ENCODE peak calls at places on chromosomes 4 and X, in nine cellular contexts. One of them, this sample, is unnamed.

GRCh38 chrX:124388562-124388961 is 42.2 kb downstream of the SH2D1A start:
- DNase-seq in tibial artery: peak
- DNase-seq in retinal pigment epithelial cell: peak
- DNase-seq in neuronal stem cell: peak
- DNase-seq in OCI-LY7: peak
- DNase-seq in cardiac muscle cell: peak
- DNase-seq in fibroblast of the aortic adventitia: peak
- DNase-seq in GM12865: peak
- DNase-seq in cardiac fibroblast: peak
- DNase-seq in this sample: peak

GRCh38 chrX:140933056-140933455 is 69.3 kb upstream of the SPANXB1 start:
- DNase-seq in tibial artery: no peak
- DNase-seq in retinal pigment epithelial cell: no peak
- DNase-seq in neuronal stem cell: no peak
- DNase-seq in fibroblast of the aortic adventitia: no peak
- DNase-seq in cardiac muscle cell: no peak
- DNase-seq in GM12865: no peak
- DNase-seq in OCI-LY7: no peak
- DNase-seq in cardiac fibroblast: no peak
- DNase-seq in this sample: no peak

GRCh38 chrX:153881281-153881680 is 4.7 kb downstream of the L1CAM start:
- DNase-seq in neuronal stem cell: no peak
- DNase-seq in fibroblast of the aortic adventitia: no peak
- DNase-seq in tibial artery: no peak
- DNase-seq in OCI-LY7: no peak
- DNase-seq in cardiac muscle cell: no peak
- DNase-seq in cardiac fibroblast: no peak
- DNase-seq in retinal pigment epithelial cell: no peak
- DNase-seq in GM12865: no peak
- DNase-seq in this sample: peak

GRCh38 chr4:26857278-26858034 is 3.2 kb upstream of the STIM2 start:
- DNase-seq in GM12865: peak
- DNase-seq in retinal pigment epithelial cell: no peak
- DNase-seq in cardiac muscle cell: peak
- DNase-seq in fibroblast of the aortic adventitia: peak
- DNase-seq in cardiac fibroblast: peak
- DNase-seq in tibial artery: peak
- DNase-seq in neuronal stem cell: peak
- DNase-seq in OCI-LY7: peak
- DNase-seq in this sample: peak

GRCh38 chr4:1200425-1201035 is 28.1 kb upstream of the SPON2 start:
- DNase-seq in cardiac muscle cell: peak
- DNase-seq in retinal pigment epithelial cell: no peak
- DNase-seq in neuronal stem cell: no peak
- DNase-seq in OCI-LY7: no peak
- DNase-seq in GM12865: peak
- DNase-seq in fibroblast of the aortic adventitia: peak
- DNase-seq in cardiac fibroblast: peak
- DNase-seq in tibial artery: peak
- DNase-seq in this sample: peak

GRCh38 chrX:24148535-24149345 is 789 bp upstream of the ZFX start:
- DNase-seq in fibroblast of the aortic adventitia: peak
- DNase-seq in cardiac muscle cell: peak
- DNase-seq in GM12865: no peak
- DNase-seq in tibial artery: no peak
- DNase-seq in retinal pigment epithelial cell: no peak
- DNase-seq in cardiac fibroblast: peak
- DNase-seq in neuronal stem cell: peak
- DNase-seq in OCI-LY7: peak
- DNase-seq in this sample: no peak

GRCh38 chrX:12984629-12985303 is 9.9 kb downstream of the TMSB4X start:
- DNase-seq in fibroblast of the aortic adventitia: peak
- DNase-seq in GM12865: peak
- DNase-seq in cardiac fibroblast: peak
- DNase-seq in tibial artery: no peak
- DNase-seq in cardiac muscle cell: peak
- DNase-seq in retinal pigment epithelial cell: no peak
- DNase-seq in OCI-LY7: no peak
- DNase-seq in neuronal stem cell: no peak
- DNase-seq in this sample: no peak

GRCh38 chrX:39011454-39012204 is 210.4 kb downstream of the MID1IP1 start:
- DNase-seq in cardiac muscle cell: no peak
- DNase-seq in neuronal stem cell: no peak
- DNase-seq in tibial artery: peak
- DNase-seq in cardiac fibroblast: peak
- DNase-seq in fibroblast of the aortic adventitia: peak
- DNase-seq in GM12865: no peak
- DNase-seq in retinal pigment epithelial cell: no peak
- DNase-seq in OCI-LY7: no peak
- DNase-seq in this sample: no peak

GRCh38 chrX:106177106-106177981 is 9.2 kb downstream of the PWWP3B start:
- DNase-seq in fibroblast of the aortic adventitia: no peak
- DNase-seq in tibial artery: no peak
- DNase-seq in retinal pigment epithelial cell: peak
- DNase-seq in GM12865: no peak
- DNase-seq in neuronal stem cell: peak
- DNase-seq in cardiac fibroblast: peak
- DNase-seq in OCI-LY7: no peak
- DNase-seq in cardiac muscle cell: peak
- DNase-seq in this sample: peak

GRCh38 chrX:124348152-124348551 is 1.8 kb downstream of the SH2D1A start:
- DNase-seq in cardiac muscle cell: no peak
- DNase-seq in OCI-LY7: no peak
- DNase-seq in tibial artery: no peak
- DNase-seq in fibroblast of the aortic adventitia: no peak
- DNase-seq in neuronal stem cell: no peak
- DNase-seq in cardiac fibroblast: no peak
- DNase-seq in GM12865: no peak
- DNase-seq in retinal pigment epithelial cell: no peak
- DNase-seq in this sample: no peak

GRCh38 chr4:168095776-168096443 is 3.6 kb downstream of the ANXA10 start:
- DNase-seq in fibroblast of the aortic adventitia: peak
- DNase-seq in cardiac fibroblast: peak
- DNase-seq in GM12865: no peak
- DNase-seq in tibial artery: no peak
- DNase-seq in cardiac muscle cell: peak
- DNase-seq in retinal pigment epithelial cell: no peak
- DNase-seq in OCI-LY7: no peak
- DNase-seq in neuronal stem cell: no peak
- DNase-seq in this sample: no peak

GRCh38 chrX:3244955-3245354 is 101.5 kb downstream of the MXRA5 start:
- DNase-seq in OCI-LY7: no peak
- DNase-seq in neuronal stem cell: no peak
- DNase-seq in fibroblast of the aortic adventitia: peak
- DNase-seq in GM12865: no peak
- DNase-seq in retinal pigment epithelial cell: no peak
- DNase-seq in cardiac muscle cell: no peak
- DNase-seq in tibial artery: no peak
- DNase-seq in cardiac fibroblast: peak
- DNase-seq in this sample: no peak

DNA sequence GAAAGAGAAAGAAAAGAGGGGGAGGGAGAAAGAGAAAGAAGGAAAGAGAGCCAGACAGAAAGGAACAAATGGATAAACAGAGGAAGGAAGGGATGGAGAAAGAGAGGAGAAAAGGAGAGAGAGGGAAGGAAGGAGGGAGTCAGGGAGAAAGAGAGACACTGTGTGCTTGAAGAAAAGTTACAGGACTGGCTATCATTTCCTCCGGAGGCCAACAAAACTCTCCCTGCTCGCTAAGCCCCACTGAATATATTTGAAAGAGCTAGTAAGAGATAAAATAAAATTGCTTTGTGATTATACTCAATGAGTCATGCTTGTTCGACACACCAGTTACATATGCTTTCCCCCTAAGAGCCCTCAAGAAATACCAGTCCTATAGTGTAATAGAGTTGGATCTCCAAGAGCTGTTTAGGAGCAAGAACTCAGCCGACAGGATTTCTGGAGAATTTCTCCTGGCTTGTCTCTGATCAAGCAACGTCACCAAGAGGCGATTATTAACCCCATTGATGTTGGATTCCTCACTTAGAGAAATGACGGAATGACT is 102.2 kb downstream of the MXRA5 start:
- DNase-seq in retinal pigment epithelial cell: peak
- DNase-seq in neuronal stem cell: no peak
- DNase-seq in cardiac muscle cell: peak
- DNase-seq in fibroblast of the aortic adventitia: peak
- DNase-seq in tibial artery: no peak
- DNase-seq in GM12865: no peak
- DNase-seq in OCI-LY7: no peak
- DNase-seq in cardiac fibroblast: peak
- DNase-seq in this sample: no peak
- H3K4me3 ChIP-seq in retinal pigment epithelial cell: no peak
- H3K4me3 ChIP-seq in neuronal stem cell: no peak
- H3K4me3 ChIP-seq in cardiac muscle cell: no peak
- H3K4me3 ChIP-seq in fibroblast of the aortic adventitia: peak
- H3K4me3 ChIP-seq in tibial artery: no peak
- H3K4me3 ChIP-seq in GM12865: no peak
- H3K4me3 ChIP-seq in OCI-LY7: no peak
- H3K4me3 ChIP-seq in cardiac fibroblast: no peak
- H3K4me3 ChIP-seq in this sample: no peak

DNA sequence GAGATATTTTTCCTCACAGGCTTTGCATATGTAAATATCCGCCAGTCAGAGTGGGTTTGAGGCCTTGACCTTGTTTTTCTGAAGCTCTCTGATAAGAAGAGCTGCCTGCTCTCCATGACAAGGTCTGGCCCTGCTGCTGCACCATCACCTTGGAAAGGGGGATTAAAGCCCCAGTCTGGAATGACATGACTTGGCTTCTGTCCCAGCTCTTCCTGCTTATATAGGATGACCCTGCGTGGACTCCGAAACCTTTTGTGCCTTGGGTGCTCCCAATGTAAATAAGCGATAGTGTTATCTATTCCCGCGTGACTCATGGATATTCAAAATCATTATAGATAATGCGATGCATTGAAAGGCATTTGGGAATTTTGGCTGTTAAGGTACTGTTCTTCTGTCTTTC is 139.3 kb downstream of the BMPR1B start:
- DNase-seq in OCI-LY7: no peak
- DNase-seq in cardiac muscle cell: peak
- DNase-seq in cardiac fibroblast: no peak
- DNase-seq in retinal pigment epithelial cell: no peak
- DNase-seq in neuronal stem cell: no peak
- DNase-seq in GM12865: no peak
- DNase-seq in tibial artery: no peak
- DNase-seq in fibroblast of the aortic adventitia: no peak
- DNase-seq in this sample: no peak
- H3K4me3 ChIP-seq in OCI-LY7: no peak
- H3K4me3 ChIP-seq in cardiac muscle cell: no peak
- H3K4me3 ChIP-seq in cardiac fibroblast: no peak
- H3K4me3 ChIP-seq in retinal pigment epithelial cell: no peak
- H3K4me3 ChIP-seq in neuronal stem cell: no peak
- H3K4me3 ChIP-seq in GM12865: no peak
- H3K4me3 ChIP-seq in tibial artery: no peak
- H3K4me3 ChIP-seq in fibroblast of the aortic adventitia: no peak
- H3K4me3 ChIP-seq in this sample: no peak

GRCh38 chrX:9064694-9065093 is 30.8 kb upstream of the FAM9B start:
- DNase-seq in neuronal stem cell: no peak
- DNase-seq in cardiac fibroblast: no peak
- DNase-seq in OCI-LY7: no peak
- DNase-seq in fibroblast of the aortic adventitia: no peak
- DNase-seq in cardiac muscle cell: no peak
- DNase-seq in tibial artery: no peak
- DNase-seq in GM12865: no peak
- DNase-seq in retinal pigment epithelial cell: no peak
- DNase-seq in this sample: no peak

DNA sequence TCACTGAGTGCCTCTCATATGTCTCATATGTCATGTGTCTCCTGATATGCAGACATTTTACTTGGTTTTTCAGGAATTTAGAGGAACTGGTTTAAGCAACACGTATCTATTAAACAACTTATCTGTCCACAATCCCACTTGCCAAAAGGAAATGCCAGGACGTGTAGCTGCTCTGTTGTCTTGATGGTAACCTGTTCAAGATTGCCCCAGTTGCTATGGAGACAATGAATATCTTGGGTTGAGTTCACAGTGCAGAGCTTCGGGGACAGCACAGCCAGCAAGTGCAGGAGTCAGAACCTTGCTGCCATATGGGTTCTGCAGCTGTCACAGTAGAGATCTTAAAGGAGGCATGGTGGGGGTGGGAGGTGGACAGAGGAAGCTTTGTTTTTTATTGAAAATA is 28.7 kb upstream of the FAM9B start:
- DNase-seq in GM12865: no peak
- DNase-seq in retinal pigment epithelial cell: no peak
- DNase-seq in cardiac muscle cell: no peak
- DNase-seq in cardiac fibroblast: no peak
- DNase-seq in fibroblast of the aortic adventitia: no peak
- DNase-seq in OCI-LY7: no peak
- DNase-seq in neuronal stem cell: no peak
- DNase-seq in tibial artery: no peak
- DNase-seq in this sample: no peak
- H3K4me3 ChIP-seq in GM12865: no peak
- H3K4me3 ChIP-seq in retinal pigment epithelial cell: no peak
- H3K4me3 ChIP-seq in cardiac muscle cell: no peak
- H3K4me3 ChIP-seq in cardiac fibroblast: no peak
- H3K4me3 ChIP-seq in fibroblast of the aortic adventitia: no peak
- H3K4me3 ChIP-seq in OCI-LY7: no peak
- H3K4me3 ChIP-seq in neuronal stem cell: no peak
- H3K4me3 ChIP-seq in tibial artery: no peak
- H3K4me3 ChIP-seq in this sample: no peak

DNA sequence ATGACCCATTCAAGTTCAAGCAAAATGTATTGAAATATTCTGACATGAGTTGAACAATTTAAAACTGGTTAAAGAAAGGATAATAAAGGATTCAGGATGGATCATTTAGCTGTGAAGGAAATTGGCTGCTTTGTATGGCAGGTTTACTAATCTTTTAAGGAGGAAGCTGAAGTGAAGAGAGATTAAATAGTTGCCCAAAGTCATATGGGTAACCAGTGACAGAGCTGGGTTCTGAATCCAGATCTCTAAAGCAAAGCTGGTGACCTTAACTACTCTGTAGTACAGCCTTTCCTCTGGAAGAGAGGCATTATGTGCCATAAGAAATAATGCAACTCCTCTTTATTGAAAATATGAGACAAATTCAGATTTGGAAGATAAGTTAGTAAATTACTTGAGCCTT is 22.8 kb downstream of the FHIP1A start:
- DNase-seq in neuronal stem cell: no peak
- DNase-seq in cardiac muscle cell: no peak
- DNase-seq in GM12865: no peak
- DNase-seq in cardiac fibroblast: no peak
- DNase-seq in OCI-LY7: no peak
- DNase-seq in fibroblast of the aortic adventitia: no peak
- DNase-seq in retinal pigment epithelial cell: no peak
- DNase-seq in tibial artery: no peak
- DNase-seq in this sample: no peak
- H3K4me3 ChIP-seq in neuronal stem cell: no peak
- H3K4me3 ChIP-seq in cardiac muscle cell: no peak
- H3K4me3 ChIP-seq in GM12865: no peak
- H3K4me3 ChIP-seq in cardiac fibroblast: no peak
- H3K4me3 ChIP-seq in OCI-LY7: no peak
- H3K4me3 ChIP-seq in fibroblast of the aortic adventitia: no peak
- H3K4me3 ChIP-seq in retinal pigment epithelial cell: no peak
- H3K4me3 ChIP-seq in tibial artery: no peak
- H3K4me3 ChIP-seq in this sample: no peak